ENCODE peak calls at places on chromosome 1, in four cellular contexts. C is left ventricle myocardium inferior, Q is Panc1, U is endodermal cell. I is an unnamed sample.

GRCh38 chr1:156664046-156664948 is 12.9 kb downstream of the NES start:
- DNase-seq in C (no peak), U (peak), Q (no peak), I (no peak)

GRCh38 chr1:240572328-240572727 is 39.6 kb downstream of the GREM2 start:
- DNase-seq in C (no peak), U (no peak), Q (no peak), I (no peak)

GRCh38 chr1:1081311-1082238 is 7.5 kb upstream of the RNF223 start:
- DNase-seq in Q (no peak), U (peak), C (peak), I (no peak)

GRCh38 chr1:161172776-161173376 is 4.4 kb downstream of the B4GALT3 start:
- DNase-seq in U (no peak), Q (no peak), C (no peak), I (no peak)

GRCh38 chr1:102776074-102776473 is 332.2 kb downstream of the COL11A1 start:
- DNase-seq in U (peak), C (no peak), Q (no peak), I (no peak)

GRCh38 chr1:215887618-215888017 is 320.5 kb downstream of the KCTD3 start:
- DNase-seq in U (no peak), C (no peak), Q (no peak), I (peak)

GRCh38 chr1:54604051-54604450 is 19.3 kb downstream of the FAM151A start:
- DNase-seq in Q (no peak), C (no peak), U (no peak), I (no peak)

GRCh38 chr1:55065649-55066048 is 26.3 kb downstream of the PCSK9 start:
- DNase-seq in C (no peak), Q (no peak), U (no peak), I (no peak)

GRCh38 chr1:229024528-229025119 is 246.3 kb upstream of the RAB4A start:
- DNase-seq in C (peak), U (peak), Q (peak), I (no peak)

GRCh38 chr1:203308205-203309114 is 3.1 kb downstream of the BTG2 start:
- DNase-seq in C (no peak), U (no peak), Q (no peak), I (no peak)

GRCh38 chr1:184802739-184803492 is 48.3 kb upstream of the EDEM3 start:
- DNase-seq in Q (no peak), U (no peak), C (no peak), I (peak)

GRCh38 chr1:180482425-180483275 is 19.7 kb downstream of the ACBD6 start:
- DNase-seq in U (no peak), C (no peak), Q (peak), I (no peak)

GRCh38 chr1:9448132-9449105 is 90.8 kb upstream of the SLC25A33 start:
- DNase-seq in U (no peak), Q (no peak), C (no peak), I (no peak)

GRCh38 chr1:231951399-231951798 is 324.8 kb downstream of the DISC1 start:
- DNase-seq in U (no peak), C (no peak), Q (no peak), I (no peak)

GRCh38 chr1:20711285-20712209 is 6.3 kb downstream of the KIF17 start:
- DNase-seq in C (no peak), U (no peak), Q (no peak), I (no peak)

GRCh38 chr1:58739851-58740466 is 40.1 kb upstream of the MYSM1 start:
- DNase-seq in U (no peak), Q (peak), C (no peak), I (no peak)

GRCh38 chr1:172845371-172845770 is 186.5 kb downstream of the FASLG start:
- DNase-seq in Q (no peak), C (no peak), U (no peak), I (no peak)

GRCh38 chr1:51336004-51336403 is 5.6 kb upstream of the TTC39A start:
- DNase-seq in U (no peak), Q (no peak), C (no peak), I (no peak)

GRCh38 chr1:184469391-184469790 is 82.6 kb downstream of the C1orf21 start:
- DNase-seq in C (no peak), U (no peak), Q (no peak), I (no peak)

GRCh38 chr1:152654110-152654509 is 9.1 kb upstream of the LCE2D start:
- DNase-seq in C (no peak), U (peak), Q (peak), I (peak)

GRCh38 chr1:46445773-46446256 is 43.8 kb upstream of the DMBX1 start:
- DNase-seq in C (no peak), Q (no peak), U (no peak), I (no peak)

GRCh38 chr1:218900621-218901020 is 273.1 kb upstream of the LYPLAL1 start:
- DNase-seq in U (no peak), Q (no peak), C (no peak), I (no peak)

GRCh38 chr1:240492832-240493440 is 119.0 kb downstream of the GREM2 start:
- DNase-seq in C (no peak), U (peak), Q (no peak), I (peak)

GRCh38 chr1:93925206-93925605 is 16.0 kb upstream of the GCLM start:
- DNase-seq in Q (no peak), C (no peak), U (no peak), I (no peak)

GRCh38 chr1:234775477-234776246 is 165.7 kb upstream of the IRF2BP2 start:
- DNase-seq in Q (no peak), U (peak), C (no peak), I (no peak)

GRCh38 chr1:27979151-27979858 is 19.5 kb downstream of the XKR8 start:
- DNase-seq in C (no peak), U (no peak), Q (no peak), I (peak)

GRCh38 chr1:30757196-30757949 is at the start of gene LAPTM5:
- DNase-seq in Q (no peak), U (no peak), C (peak), I (no peak)

GRCh38 chr1:216598448-216598847 is 124.8 kb downstream of the ESRRG start:
- DNase-seq in Q (no peak), C (no peak), U (no peak), I (no peak)

GRCh38 chr1:178076607-178077006 is 17.3 kb upstream of the RASAL2 start:
- DNase-seq in U (no peak), Q (no peak), C (no peak), I (no peak)

DNA sequence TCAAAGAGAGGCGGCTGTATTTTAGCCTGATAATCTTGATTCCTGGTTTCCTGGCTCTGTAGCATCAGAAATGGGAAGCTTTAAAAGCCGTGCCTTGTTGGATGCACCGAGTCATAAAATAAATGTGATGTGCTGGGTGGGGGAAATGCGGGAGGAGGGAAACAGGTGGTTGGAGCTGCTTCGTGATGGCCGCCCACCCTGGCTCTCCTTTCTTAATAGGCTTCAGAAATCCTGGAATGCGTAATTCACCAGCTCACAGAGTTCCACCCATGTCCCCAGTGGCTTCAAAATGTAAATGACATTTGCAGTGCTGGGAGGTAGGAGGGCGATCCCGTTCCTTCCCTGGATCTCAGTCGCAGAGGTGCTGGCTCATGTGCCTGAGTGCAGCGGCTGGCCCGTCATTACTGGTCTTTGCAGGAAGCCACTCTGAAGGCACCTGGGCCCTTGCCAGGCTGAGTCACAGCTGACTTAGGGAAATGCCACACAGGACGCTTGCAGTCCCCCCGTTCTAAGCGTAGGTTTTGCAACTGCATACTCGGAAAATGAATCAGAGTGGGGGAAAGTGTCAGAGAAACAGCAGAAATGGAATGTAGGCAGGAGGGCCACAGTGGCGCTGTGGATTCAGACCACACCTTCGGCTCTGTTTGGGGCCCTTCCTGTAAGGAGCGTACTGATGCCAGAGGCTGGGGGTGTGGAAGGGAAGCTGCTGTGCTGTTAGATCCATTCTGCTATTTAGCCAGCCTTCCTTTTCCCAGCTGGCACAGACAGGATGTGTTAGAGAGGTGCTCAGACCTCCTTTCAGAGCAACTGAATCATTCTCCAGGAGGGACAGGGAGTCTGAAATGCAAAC is 37.6 kb downstream of the GALNT2 start:
- DNase-seq in Q (peak), U (peak), C (peak), I (peak)
- TF ChIP-seq CTCF in Q (no peak), U (no peak), C (peak), I (no peak)

GRCh38 chr1:48979940-48980339 is 203.2 kb upstream of the BEND5 start:
- DNase-seq in Q (no peak), C (no peak), U (no peak), I (no peak)
- H3K4me3 ChIP-seq in Q (no peak), C (no peak), U (no peak), I (no peak)

DNA sequence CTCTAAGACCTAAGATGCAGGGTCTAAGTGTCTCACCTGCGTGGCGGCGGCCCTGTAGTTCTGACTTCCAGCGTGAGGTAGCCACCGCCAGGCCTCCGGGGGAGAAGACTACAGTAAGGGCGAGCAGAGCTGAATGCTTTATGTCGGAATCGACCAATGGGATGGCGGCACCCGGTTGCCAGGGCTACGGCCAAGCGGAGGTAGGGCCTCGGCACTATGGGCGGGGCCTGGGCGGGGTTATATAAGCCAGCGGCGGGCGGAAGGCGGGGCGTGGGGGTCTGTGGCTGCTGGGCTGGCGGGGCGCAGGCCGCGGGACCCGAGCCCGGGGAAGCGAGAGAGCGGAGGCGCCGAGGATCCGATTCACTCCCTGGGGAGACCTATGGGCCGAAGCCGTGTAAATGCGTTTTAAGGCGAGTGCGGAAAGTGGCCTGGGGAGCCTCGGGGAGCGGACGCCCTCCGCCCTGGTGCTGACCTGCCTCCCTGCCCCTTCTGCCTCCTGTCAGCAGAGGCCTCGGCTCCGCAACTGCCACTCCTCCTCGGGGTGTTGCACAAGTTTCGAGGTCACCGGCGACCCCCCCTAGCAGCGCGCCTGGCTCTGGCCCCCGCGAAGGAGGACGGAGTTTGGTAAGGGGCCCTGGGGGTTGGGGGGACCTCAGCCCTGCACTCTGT is at the start of gene AZIN2:
- DNase-seq in Q (peak), U (peak), C (peak), I (peak)
- TF ChIP-seq CTCF in Q (no peak), U (peak), C (no peak), I (no peak)

GRCh38 chr1:150922519-150922975 is 3.6 kb upstream of the SETDB1 start:
- DNase-seq in C (peak), Q (peak), U (peak), I (peak)

GRCh38 chr1:150926094-150926741 is at the start of gene SETDB1:
- DNase-seq in C (peak), U (peak), Q (peak), I (peak)

GRCh38 chr1:150927629-150928028 is 1.5 kb downstream of the SETDB1 start:
- DNase-seq in U (no peak), Q (no peak), C (no peak), I (no peak)

GRCh38 chr1:150928286-150928685 is 2.1 kb downstream of the SETDB1 start:
- DNase-seq in U (no peak), Q (no peak), C (no peak), I (no peak)

DNA sequence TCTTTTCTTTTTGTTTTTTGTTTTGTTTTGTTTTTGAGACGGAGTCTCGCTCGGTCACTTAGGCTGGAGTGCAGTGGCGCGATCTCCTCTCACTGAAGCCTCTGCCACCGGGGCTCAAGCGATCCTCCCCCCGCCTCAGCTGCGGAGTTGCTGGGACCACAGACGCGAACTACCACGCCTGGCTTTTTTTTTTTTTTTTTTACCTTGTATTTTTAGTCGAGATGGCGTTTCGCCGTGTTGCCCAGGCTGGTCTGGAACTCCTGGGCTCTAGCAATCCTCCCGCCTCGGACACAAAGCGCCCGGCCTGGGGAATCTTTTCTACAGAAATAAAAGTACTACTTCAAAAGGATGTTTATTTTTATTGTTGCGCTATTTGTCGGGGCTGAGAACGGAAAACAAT is 1.1 kb upstream of the SETDB1 start:
- DNase-seq in U (no peak), C (no peak), Q (no peak), I (no peak)
- H3K4me3 ChIP-seq in U (no peak), C (peak), Q (peak), I (peak)

GRCh38 chr1:149940427-149940826 is 3.7 kb upstream of the MTMR11 start:
- DNase-seq in Q (no peak), C (no peak), U (no peak), I (no peak)

GRCh38 chr1:149937779-149938178 is 1.1 kb upstream of the MTMR11 start:
- DNase-seq in C (no peak), U (no peak), Q (no peak), I (no peak)

GRCh38 chr1:149934326-149934725 is 2.4 kb downstream of the MTMR11 start:
- DNase-seq in Q (no peak), U (no peak), C (no peak), I (no peak)

GRCh38 chr1:149936076-149936991 is at the start of gene MTMR11:
- DNase-seq in Q (no peak), C (no peak), U (peak), I (no peak)

DNA sequence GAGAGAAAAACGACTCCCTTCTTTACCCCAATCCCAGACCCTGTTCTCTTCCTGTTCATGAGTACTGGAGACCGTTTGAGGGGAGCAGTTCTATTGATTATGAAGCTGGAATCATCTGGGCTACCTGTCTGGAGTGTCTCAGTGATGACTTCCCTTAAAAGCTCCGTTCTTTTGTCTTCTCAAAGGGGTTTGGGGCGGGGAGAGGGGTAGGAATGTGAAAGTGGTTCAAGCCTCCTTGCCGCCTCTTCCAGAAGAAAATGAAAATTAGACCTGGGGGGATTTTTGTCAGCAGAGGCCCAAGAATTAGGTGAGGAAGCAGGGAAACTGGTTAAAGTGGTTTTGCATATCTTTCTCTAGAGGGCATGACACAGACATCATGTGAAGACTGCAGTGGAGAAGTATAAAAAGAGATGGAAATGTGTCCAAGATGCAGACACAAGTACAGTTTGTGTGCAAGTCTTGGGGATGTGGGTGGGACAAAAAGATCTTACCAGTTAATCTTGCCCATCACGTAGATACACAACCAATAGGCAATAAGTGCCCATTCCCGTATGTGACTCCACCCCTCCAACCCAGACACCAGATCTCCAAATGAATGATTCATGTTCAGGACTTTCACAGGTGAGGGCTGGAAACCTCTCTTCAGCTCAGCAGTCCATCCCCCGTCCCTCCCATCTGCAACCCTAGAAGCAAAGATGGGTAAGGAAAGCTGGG is 470 bp upstream of the MTMR11 start:
- DNase-seq in Q (no peak), U (peak), C (no peak), I (peak)
- TF ChIP-seq CTCF in Q (no peak), U (no peak), C (no peak), I (no peak)

GRCh38 chr1:80534606-80535360 is 1266.0 kb upstream of the ADGRL2 start:
- DNase-seq in Q (no peak), U (no peak), C (no peak), I (no peak)
- H3K4me3 ChIP-seq in Q (no peak), U (no peak), C (no peak), I (no peak)

DNA sequence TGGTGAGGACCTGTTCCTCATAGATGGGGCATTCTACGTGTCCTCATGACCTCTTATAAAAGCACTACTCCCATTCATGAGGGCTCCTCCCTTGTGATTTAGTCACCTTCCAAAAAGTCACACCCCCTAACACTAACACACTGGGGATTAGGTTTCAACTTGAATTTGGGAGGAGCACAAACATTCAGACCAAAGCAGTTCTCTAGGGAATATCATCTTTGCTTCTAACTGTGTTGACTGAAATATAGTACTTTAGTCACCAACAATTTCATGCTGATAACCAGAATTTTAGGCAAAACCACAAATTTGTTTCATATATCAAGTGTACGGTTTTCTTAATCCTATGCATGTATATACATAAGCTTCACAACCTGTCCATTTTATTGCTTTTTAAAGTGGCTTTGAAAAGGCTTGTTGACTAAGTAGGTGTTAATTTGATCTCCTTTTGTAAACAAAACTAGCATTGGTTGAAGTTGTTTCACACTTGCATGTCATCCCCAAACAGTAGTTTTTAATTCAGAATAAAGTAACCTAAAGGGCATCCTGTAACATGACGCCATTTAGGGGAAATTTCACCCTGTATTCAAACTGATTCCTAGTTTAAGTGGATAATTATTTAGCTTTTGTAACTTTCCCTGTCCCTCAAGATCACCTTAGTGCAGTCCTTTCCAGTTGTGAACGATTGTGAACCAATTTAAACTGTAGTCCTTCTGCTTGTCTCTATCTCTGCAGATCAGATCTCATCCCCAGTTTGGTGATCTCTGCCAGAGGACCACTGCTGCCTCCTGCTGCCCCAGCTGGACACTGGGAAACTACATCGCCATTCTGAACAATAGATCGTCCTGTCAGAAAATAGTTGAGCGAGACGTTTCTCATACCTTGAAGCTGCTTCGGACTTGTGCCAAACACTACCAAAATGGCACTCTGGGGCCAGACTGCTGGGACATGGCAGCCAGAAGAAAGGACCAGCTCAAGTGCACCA is 141.1 kb downstream of the TLR5 start:
- DNase-seq in C (no peak), U (peak), Q (no peak), I (no peak)
- TF ChIP-seq CTCF in C (no peak), U (peak), Q (peak), I (peak)

GRCh38 chr1:26022404-26022779 is 817 bp downstream of the EXTL1 start:
- DNase-seq in C (no peak), U (no peak), Q (no peak), I (no peak)
- H3K4me3 ChIP-seq in C (peak), U (no peak), Q (no peak), I (no peak)

GRCh38 chr1:155305881-155306391 is 2.7 kb upstream of the FDPS start:
- DNase-seq in Q (no peak), C (no peak), U (peak), I (no peak)

GRCh38 chr1:155308493-155309422 is at the start of gene FDPS:
- DNase-seq in Q (peak), U (peak), C (peak), I (peak)

GRCh38 chr1:155304558-155305063 is 3.4 kb upstream of the PKLR start:
- DNase-seq in Q (no peak), C (no peak), U (no peak), I (no peak)

GRCh38 chr1:155309423-155310021 is 856 bp downstream of the FDPS start:
- DNase-seq in Q (no peak), U (no peak), C (peak), I (no peak)

GRCh38 chr1:155307247-155307740 is 1.4 kb upstream of the FDPS start:
- DNase-seq in Q (no peak), U (peak), C (no peak), I (no peak)
- TF ChIP-seq CTCF in Q (no peak), U (peak), C (peak), I (peak)